ENCODE peak calls at places on chromosomes 7 and 10, in nine cellular contexts. W, Q, P, G, J, K, T, S and O are unnamed samples.

GRCh38 chr7:8258166-8258565 is 3.8 kb downstream of the ICA1 start:
- DNase-seq in T (no peak), Q (no peak), J (no peak), P (no peak), W (no peak), G (no peak), S (no peak), K (no peak), O (no peak)

GRCh38 chr10:91887075-91887899 is 22.0 kb downstream of the FGFBP3 start:
- DNase-seq in S (no peak), Q (no peak), T (peak), P (no peak), J (peak), K (peak), W (peak), G (no peak), O (peak)

GRCh38 chr7:131655447-131655846 is 99.0 kb upstream of the PODXL start:
- DNase-seq in T (no peak), P (peak), Q (no peak), W (no peak), J (no peak), K (no peak), G (no peak), S (no peak), O (no peak)

GRCh38 chr10:119734396-119735332 is 8.8 kb downstream of the INPP5F start:
- DNase-seq in Q (no peak), P (no peak), S (peak), G (no peak), J (no peak), W (peak), K (no peak), T (peak), O (no peak)

GRCh38 chr7:115838829-115839228 is 191.7 kb downstream of the TFEC start:
- DNase-seq in J (no peak), W (no peak), P (no peak), Q (no peak), G (no peak), T (no peak), K (no peak), S (peak), O (no peak)

GRCh38 chr10:5556576-5556975 is 31.8 kb downstream of the CALML3 start:
- DNase-seq in P (no peak), K (no peak), S (no peak), T (no peak), J (no peak), G (no peak), W (no peak), Q (no peak), O (no peak)

GRCh38 chr10:13848530-13849425 is 262.0 kb downstream of the PRPF18 start:
- DNase-seq in S (no peak), P (no peak), W (no peak), J (no peak), T (no peak), G (no peak), K (no peak), Q (no peak), O (no peak)

GRCh38 chr10:84293574-84294016 is 34.8 kb upstream of the CCSER2 start:
- DNase-seq in T (no peak), Q (no peak), P (no peak), J (no peak), G (no peak), S (no peak), K (peak), W (no peak), O (peak)

GRCh38 chr7:129501760-129502707 is at the start of gene SMKR1:
- DNase-seq in P (peak), K (peak), Q (peak), J (peak), G (peak), W (peak), S (peak), T (peak), O (peak)

GRCh38 chr7:41139789-41140188 is 563.1 kb downstream of the INHBA start:
- DNase-seq in P (no peak), W (no peak), J (no peak), T (no peak), G (no peak), S (no peak), Q (no peak), K (no peak), O (no peak)